ENCODE peak calls at places on chromosomes 2 and 18, in nine cellular contexts. One of them, this sample, is unnamed.

GRCh38 chr18:79558196-79559120 is 121.1 kb upstream of the CTDP1 start:
- DNase-seq in stimulated activated CD4-positive, alpha-beta T cell treated with anti-CD3 and anti-CD28 coated beads, Interleukin-12 subunit alpha, Interleukin-12 subunit beta, amount 100 ng/mL, for 48 hours: no peak
- DNase-seq in stimulated activated naive CD8-positive, alpha-beta T cell treated with anti-CD3 and anti-CD28 coated beads, Interleukin-15, Interleukin-2, amounts not matched to agents 100 U/mL and 50 U/mL, for 24 hours: no peak
- DNase-seq in substantia nigra: no peak
- DNase-seq in naive B cell: no peak
- DNase-seq in amniotic stem cell: no peak
- DNase-seq in endothelial cell: no peak
- DNase-seq in SK-MEL-5: no peak
- DNase-seq in hepatocyte: no peak
- DNase-seq in this sample: no peak

GRCh38 chr18:74715306-74715705 is 117.6 kb downstream of the ZNF407 start:
- DNase-seq in stimulated activated CD4-positive, alpha-beta T cell treated with anti-CD3 and anti-CD28 coated beads, Interleukin-12 subunit alpha, Interleukin-12 subunit beta, amount 100 ng/mL, for 48 hours: no peak
- DNase-seq in stimulated activated naive CD8-positive, alpha-beta T cell treated with anti-CD3 and anti-CD28 coated beads, Interleukin-15, Interleukin-2, amounts not matched to agents 100 U/mL and 50 U/mL, for 24 hours: no peak
- DNase-seq in substantia nigra: peak
- DNase-seq in naive B cell: no peak
- DNase-seq in amniotic stem cell: no peak
- DNase-seq in endothelial cell: no peak
- DNase-seq in SK-MEL-5: no peak
- DNase-seq in hepatocyte: no peak
- DNase-seq in this sample: no peak

GRCh38 chr18:63697261-63697660 is 5.5 kb upstream of the SERPINB11 start:
- DNase-seq in stimulated activated CD4-positive, alpha-beta T cell treated with anti-CD3 and anti-CD28 coated beads, Interleukin-12 subunit alpha, Interleukin-12 subunit beta, amount 100 ng/mL, for 48 hours: no peak
- DNase-seq in stimulated activated naive CD8-positive, alpha-beta T cell treated with anti-CD3 and anti-CD28 coated beads, Interleukin-15, Interleukin-2, amounts not matched to agents 100 U/mL and 50 U/mL, for 24 hours: no peak
- DNase-seq in substantia nigra: no peak
- DNase-seq in naive B cell: no peak
- DNase-seq in amniotic stem cell: no peak
- DNase-seq in endothelial cell: no peak
- DNase-seq in SK-MEL-5: no peak
- DNase-seq in hepatocyte: no peak
- DNase-seq in this sample: no peak

GRCh38 chr2:147449323-147450080 is 395.3 kb upstream of the ACVR2A start:
- DNase-seq in stimulated activated CD4-positive, alpha-beta T cell treated with anti-CD3 and anti-CD28 coated beads, Interleukin-12 subunit alpha, Interleukin-12 subunit beta, amount 100 ng/mL, for 48 hours: no peak
- DNase-seq in stimulated activated naive CD8-positive, alpha-beta T cell treated with anti-CD3 and anti-CD28 coated beads, Interleukin-15, Interleukin-2, amounts not matched to agents 100 U/mL and 50 U/mL, for 24 hours: no peak
- DNase-seq in substantia nigra: no peak
- DNase-seq in naive B cell: no peak
- DNase-seq in amniotic stem cell: no peak
- DNase-seq in endothelial cell: no peak
- DNase-seq in SK-MEL-5: no peak
- DNase-seq in hepatocyte: peak
- DNase-seq in this sample: peak

GRCh38 chr2:113105047-113105446 is 22.4 kb upstream of the IL1RN start:
- DNase-seq in stimulated activated CD4-positive, alpha-beta T cell treated with anti-CD3 and anti-CD28 coated beads, Interleukin-12 subunit alpha, Interleukin-12 subunit beta, amount 100 ng/mL, for 48 hours: peak
- DNase-seq in stimulated activated naive CD8-positive, alpha-beta T cell treated with anti-CD3 and anti-CD28 coated beads, Interleukin-15, Interleukin-2, amounts not matched to agents 100 U/mL and 50 U/mL, for 24 hours: peak
- DNase-seq in substantia nigra: no peak
- DNase-seq in naive B cell: no peak
- DNase-seq in amniotic stem cell: no peak
- DNase-seq in endothelial cell: no peak
- DNase-seq in SK-MEL-5: no peak
- DNase-seq in hepatocyte: no peak
- DNase-seq in this sample: no peak

GRCh38 chr18:61502472-61502871 is 169.2 kb downstream of the CDH20 start:
- DNase-seq in stimulated activated CD4-positive, alpha-beta T cell treated with anti-CD3 and anti-CD28 coated beads, Interleukin-12 subunit alpha, Interleukin-12 subunit beta, amount 100 ng/mL, for 48 hours: peak
- DNase-seq in stimulated activated naive CD8-positive, alpha-beta T cell treated with anti-CD3 and anti-CD28 coated beads, Interleukin-15, Interleukin-2, amounts not matched to agents 100 U/mL and 50 U/mL, for 24 hours: peak
- DNase-seq in substantia nigra: peak
- DNase-seq in naive B cell: no peak
- DNase-seq in amniotic stem cell: peak
- DNase-seq in endothelial cell: peak
- DNase-seq in SK-MEL-5: peak
- DNase-seq in hepatocyte: peak
- DNase-seq in this sample: peak

GRCh38 chr2:7269993-7270392 is 352.8 kb downstream of the RNF144A start:
- DNase-seq in stimulated activated CD4-positive, alpha-beta T cell treated with anti-CD3 and anti-CD28 coated beads, Interleukin-12 subunit alpha, Interleukin-12 subunit beta, amount 100 ng/mL, for 48 hours: no peak
- DNase-seq in stimulated activated naive CD8-positive, alpha-beta T cell treated with anti-CD3 and anti-CD28 coated beads, Interleukin-15, Interleukin-2, amounts not matched to agents 100 U/mL and 50 U/mL, for 24 hours: no peak
- DNase-seq in substantia nigra: no peak
- DNase-seq in naive B cell: no peak
- DNase-seq in amniotic stem cell: no peak
- DNase-seq in endothelial cell: no peak
- DNase-seq in SK-MEL-5: no peak
- DNase-seq in hepatocyte: no peak
- DNase-seq in this sample: no peak

GRCh38 chr2:234670052-234670451 is 173.2 kb upstream of the ARL4C start:
- DNase-seq in stimulated activated CD4-positive, alpha-beta T cell treated with anti-CD3 and anti-CD28 coated beads, Interleukin-12 subunit alpha, Interleukin-12 subunit beta, amount 100 ng/mL, for 48 hours: no peak
- DNase-seq in stimulated activated naive CD8-positive, alpha-beta T cell treated with anti-CD3 and anti-CD28 coated beads, Interleukin-15, Interleukin-2, amounts not matched to agents 100 U/mL and 50 U/mL, for 24 hours: no peak
- DNase-seq in substantia nigra: no peak
- DNase-seq in naive B cell: no peak
- DNase-seq in amniotic stem cell: peak
- DNase-seq in endothelial cell: no peak
- DNase-seq in SK-MEL-5: no peak
- DNase-seq in hepatocyte: no peak
- DNase-seq in this sample: no peak

GRCh38 chr2:236670235-236670620 is 100.6 kb downstream of the ACKR3 start:
- DNase-seq in stimulated activated CD4-positive, alpha-beta T cell treated with anti-CD3 and anti-CD28 coated beads, Interleukin-12 subunit alpha, Interleukin-12 subunit beta, amount 100 ng/mL, for 48 hours: no peak
- DNase-seq in stimulated activated naive CD8-positive, alpha-beta T cell treated with anti-CD3 and anti-CD28 coated beads, Interleukin-15, Interleukin-2, amounts not matched to agents 100 U/mL and 50 U/mL, for 24 hours: no peak
- DNase-seq in substantia nigra: peak
- DNase-seq in naive B cell: no peak
- DNase-seq in amniotic stem cell: no peak
- DNase-seq in endothelial cell: no peak
- DNase-seq in SK-MEL-5: no peak
- DNase-seq in hepatocyte: no peak
- DNase-seq in this sample: no peak

GRCh38 chr2:1564506-1564905 is 151.2 kb downstream of the TPO start:
- DNase-seq in stimulated activated CD4-positive, alpha-beta T cell treated with anti-CD3 and anti-CD28 coated beads, Interleukin-12 subunit alpha, Interleukin-12 subunit beta, amount 100 ng/mL, for 48 hours: no peak
- DNase-seq in stimulated activated naive CD8-positive, alpha-beta T cell treated with anti-CD3 and anti-CD28 coated beads, Interleukin-15, Interleukin-2, amounts not matched to agents 100 U/mL and 50 U/mL, for 24 hours: no peak
- DNase-seq in substantia nigra: no peak
- DNase-seq in naive B cell: no peak
- DNase-seq in amniotic stem cell: no peak
- DNase-seq in endothelial cell: no peak
- DNase-seq in SK-MEL-5: no peak
- DNase-seq in hepatocyte: no peak
- DNase-seq in this sample: no peak

GRCh38 chr2:42957109-42958035 is 165.0 kb upstream of the HAAO start:
- DNase-seq in stimulated activated CD4-positive, alpha-beta T cell treated with anti-CD3 and anti-CD28 coated beads, Interleukin-12 subunit alpha, Interleukin-12 subunit beta, amount 100 ng/mL, for 48 hours: no peak
- DNase-seq in stimulated activated naive CD8-positive, alpha-beta T cell treated with anti-CD3 and anti-CD28 coated beads, Interleukin-15, Interleukin-2, amounts not matched to agents 100 U/mL and 50 U/mL, for 24 hours: no peak
- DNase-seq in substantia nigra: no peak
- DNase-seq in naive B cell: no peak
- DNase-seq in amniotic stem cell: no peak
- DNase-seq in endothelial cell: no peak
- DNase-seq in SK-MEL-5: no peak
- DNase-seq in hepatocyte: peak
- DNase-seq in this sample: no peak

GRCh38 chr2:160928854-160929301 is 231.3 kb upstream of the TANK start:
- DNase-seq in stimulated activated CD4-positive, alpha-beta T cell treated with anti-CD3 and anti-CD28 coated beads, Interleukin-12 subunit alpha, Interleukin-12 subunit beta, amount 100 ng/mL, for 48 hours: no peak
- DNase-seq in stimulated activated naive CD8-positive, alpha-beta T cell treated with anti-CD3 and anti-CD28 coated beads, Interleukin-15, Interleukin-2, amounts not matched to agents 100 U/mL and 50 U/mL, for 24 hours: no peak
- DNase-seq in substantia nigra: no peak
- DNase-seq in naive B cell: no peak
- DNase-seq in amniotic stem cell: no peak
- DNase-seq in endothelial cell: no peak
- DNase-seq in SK-MEL-5: no peak
- DNase-seq in hepatocyte: no peak
- DNase-seq in this sample: no peak

GRCh38 chr2:159773426-159773825 is 24.6 kb downstream of the CD302 start:
- DNase-seq in stimulated activated CD4-positive, alpha-beta T cell treated with anti-CD3 and anti-CD28 coated beads, Interleukin-12 subunit alpha, Interleukin-12 subunit beta, amount 100 ng/mL, for 48 hours: no peak
- DNase-seq in stimulated activated naive CD8-positive, alpha-beta T cell treated with anti-CD3 and anti-CD28 coated beads, Interleukin-15, Interleukin-2, amounts not matched to agents 100 U/mL and 50 U/mL, for 24 hours: no peak
- DNase-seq in substantia nigra: no peak
- DNase-seq in naive B cell: no peak
- DNase-seq in amniotic stem cell: no peak
- DNase-seq in endothelial cell: no peak
- DNase-seq in SK-MEL-5: peak
- DNase-seq in hepatocyte: no peak
- DNase-seq in this sample: no peak

GRCh38 chr2:162343492-162343823 is 474 bp upstream of the GCA start:
- DNase-seq in stimulated activated CD4-positive, alpha-beta T cell treated with anti-CD3 and anti-CD28 coated beads, Interleukin-12 subunit alpha, Interleukin-12 subunit beta, amount 100 ng/mL, for 48 hours: no peak
- DNase-seq in stimulated activated naive CD8-positive, alpha-beta T cell treated with anti-CD3 and anti-CD28 coated beads, Interleukin-15, Interleukin-2, amounts not matched to agents 100 U/mL and 50 U/mL, for 24 hours: no peak
- DNase-seq in substantia nigra: no peak
- DNase-seq in naive B cell: no peak
- DNase-seq in amniotic stem cell: no peak
- DNase-seq in endothelial cell: no peak
- DNase-seq in SK-MEL-5: no peak
- DNase-seq in hepatocyte: no peak
- DNase-seq in this sample: no peak

GRCh38 chr2:204748286-204748685 is 203.0 kb downstream of the PARD3B start:
- DNase-seq in stimulated activated CD4-positive, alpha-beta T cell treated with anti-CD3 and anti-CD28 coated beads, Interleukin-12 subunit alpha, Interleukin-12 subunit beta, amount 100 ng/mL, for 48 hours: no peak
- DNase-seq in stimulated activated naive CD8-positive, alpha-beta T cell treated with anti-CD3 and anti-CD28 coated beads, Interleukin-15, Interleukin-2, amounts not matched to agents 100 U/mL and 50 U/mL, for 24 hours: no peak
- DNase-seq in substantia nigra: no peak
- DNase-seq in naive B cell: no peak
- DNase-seq in amniotic stem cell: no peak
- DNase-seq in endothelial cell: no peak
- DNase-seq in SK-MEL-5: no peak
- DNase-seq in hepatocyte: no peak
- DNase-seq in this sample: no peak

GRCh38 chr2:190996338-190996946 is 17.5 kb downstream of the STAT1 start:
- DNase-seq in stimulated activated CD4-positive, alpha-beta T cell treated with anti-CD3 and anti-CD28 coated beads, Interleukin-12 subunit alpha, Interleukin-12 subunit beta, amount 100 ng/mL, for 48 hours: no peak
- DNase-seq in stimulated activated naive CD8-positive, alpha-beta T cell treated with anti-CD3 and anti-CD28 coated beads, Interleukin-15, Interleukin-2, amounts not matched to agents 100 U/mL and 50 U/mL, for 24 hours: no peak
- DNase-seq in substantia nigra: no peak
- DNase-seq in naive B cell: peak
- DNase-seq in amniotic stem cell: no peak
- DNase-seq in endothelial cell: peak
- DNase-seq in SK-MEL-5: peak
- DNase-seq in hepatocyte: peak
- DNase-seq in this sample: peak

GRCh38 chr2:214536625-214537024 is 125.8 kb downstream of the VWC2L start:
- DNase-seq in stimulated activated CD4-positive, alpha-beta T cell treated with anti-CD3 and anti-CD28 coated beads, Interleukin-12 subunit alpha, Interleukin-12 subunit beta, amount 100 ng/mL, for 48 hours: no peak
- DNase-seq in stimulated activated naive CD8-positive, alpha-beta T cell treated with anti-CD3 and anti-CD28 coated beads, Interleukin-15, Interleukin-2, amounts not matched to agents 100 U/mL and 50 U/mL, for 24 hours: no peak
- DNase-seq in substantia nigra: no peak
- DNase-seq in naive B cell: no peak
- DNase-seq in amniotic stem cell: no peak
- DNase-seq in endothelial cell: no peak
- DNase-seq in SK-MEL-5: no peak
- DNase-seq in hepatocyte: no peak
- DNase-seq in this sample: no peak

GRCh38 chr2:152710713-152711112 is 6.5 kb downstream of the PRPF40A start:
- DNase-seq in stimulated activated CD4-positive, alpha-beta T cell treated with anti-CD3 and anti-CD28 coated beads, Interleukin-12 subunit alpha, Interleukin-12 subunit beta, amount 100 ng/mL, for 48 hours: no peak
- DNase-seq in stimulated activated naive CD8-positive, alpha-beta T cell treated with anti-CD3 and anti-CD28 coated beads, Interleukin-15, Interleukin-2, amounts not matched to agents 100 U/mL and 50 U/mL, for 24 hours: no peak
- DNase-seq in substantia nigra: no peak
- DNase-seq in naive B cell: no peak
- DNase-seq in amniotic stem cell: no peak
- DNase-seq in endothelial cell: no peak
- DNase-seq in SK-MEL-5: no peak
- DNase-seq in hepatocyte: no peak
- DNase-seq in this sample: no peak

GRCh38 chr2:53740170-53740569 is 27.4 kb upstream of the CHAC2 start:
- DNase-seq in stimulated activated CD4-positive, alpha-beta T cell treated with anti-CD3 and anti-CD28 coated beads, Interleukin-12 subunit alpha, Interleukin-12 subunit beta, amount 100 ng/mL, for 48 hours: no peak
- DNase-seq in stimulated activated naive CD8-positive, alpha-beta T cell treated with anti-CD3 and anti-CD28 coated beads, Interleukin-15, Interleukin-2, amounts not matched to agents 100 U/mL and 50 U/mL, for 24 hours: no peak
- DNase-seq in substantia nigra: no peak
- DNase-seq in naive B cell: no peak
- DNase-seq in amniotic stem cell: no peak
- DNase-seq in endothelial cell: no peak
- DNase-seq in SK-MEL-5: peak
- DNase-seq in hepatocyte: peak
- DNase-seq in this sample: peak

GRCh38 chr18:50578651-50579050 is 18.8 kb downstream of the MAPK4 start:
- DNase-seq in stimulated activated CD4-positive, alpha-beta T cell treated with anti-CD3 and anti-CD28 coated beads, Interleukin-12 subunit alpha, Interleukin-12 subunit beta, amount 100 ng/mL, for 48 hours: no peak
- DNase-seq in stimulated activated naive CD8-positive, alpha-beta T cell treated with anti-CD3 and anti-CD28 coated beads, Interleukin-15, Interleukin-2, amounts not matched to agents 100 U/mL and 50 U/mL, for 24 hours: no peak
- DNase-seq in substantia nigra: no peak
- DNase-seq in naive B cell: no peak
- DNase-seq in amniotic stem cell: no peak
- DNase-seq in endothelial cell: no peak
- DNase-seq in SK-MEL-5: no peak
- DNase-seq in hepatocyte: peak
- DNase-seq in this sample: no peak

GRCh38 chr2:200350796-200351195 is 44.3 kb downstream of the SPATS2L start:
- DNase-seq in stimulated activated CD4-positive, alpha-beta T cell treated with anti-CD3 and anti-CD28 coated beads, Interleukin-12 subunit alpha, Interleukin-12 subunit beta, amount 100 ng/mL, for 48 hours: no peak
- DNase-seq in stimulated activated naive CD8-positive, alpha-beta T cell treated with anti-CD3 and anti-CD28 coated beads, Interleukin-15, Interleukin-2, amounts not matched to agents 100 U/mL and 50 U/mL, for 24 hours: no peak
- DNase-seq in substantia nigra: no peak
- DNase-seq in naive B cell: no peak
- DNase-seq in amniotic stem cell: peak
- DNase-seq in endothelial cell: no peak
- DNase-seq in SK-MEL-5: no peak
- DNase-seq in hepatocyte: no peak
- DNase-seq in this sample: no peak

GRCh38 chr2:66930499-66931165 is 466.5 kb upstream of the ETAA1 start:
- DNase-seq in stimulated activated CD4-positive, alpha-beta T cell treated with anti-CD3 and anti-CD28 coated beads, Interleukin-12 subunit alpha, Interleukin-12 subunit beta, amount 100 ng/mL, for 48 hours: no peak
- DNase-seq in stimulated activated naive CD8-positive, alpha-beta T cell treated with anti-CD3 and anti-CD28 coated beads, Interleukin-15, Interleukin-2, amounts not matched to agents 100 U/mL and 50 U/mL, for 24 hours: no peak
- DNase-seq in substantia nigra: no peak
- DNase-seq in naive B cell: no peak
- DNase-seq in amniotic stem cell: no peak
- DNase-seq in endothelial cell: no peak
- DNase-seq in SK-MEL-5: no peak
- DNase-seq in hepatocyte: no peak
- DNase-seq in this sample: no peak

GRCh38 chr18:13011719-13012118 is 20.6 kb downstream of the CEP192 start:
- DNase-seq in stimulated activated CD4-positive, alpha-beta T cell treated with anti-CD3 and anti-CD28 coated beads, Interleukin-12 subunit alpha, Interleukin-12 subunit beta, amount 100 ng/mL, for 48 hours: no peak
- DNase-seq in stimulated activated naive CD8-positive, alpha-beta T cell treated with anti-CD3 and anti-CD28 coated beads, Interleukin-15, Interleukin-2, amounts not matched to agents 100 U/mL and 50 U/mL, for 24 hours: no peak
- DNase-seq in substantia nigra: no peak
- DNase-seq in naive B cell: no peak
- DNase-seq in amniotic stem cell: no peak
- DNase-seq in endothelial cell: no peak
- DNase-seq in SK-MEL-5: no peak
- DNase-seq in hepatocyte: no peak
- DNase-seq in this sample: no peak

GRCh38 chr2:190343500-190344274 is at the start of gene INPP1:
- DNase-seq in stimulated activated CD4-positive, alpha-beta T cell treated with anti-CD3 and anti-CD28 coated beads, Interleukin-12 subunit alpha, Interleukin-12 subunit beta, amount 100 ng/mL, for 48 hours: no peak
- DNase-seq in stimulated activated naive CD8-positive, alpha-beta T cell treated with anti-CD3 and anti-CD28 coated beads, Interleukin-15, Interleukin-2, amounts not matched to agents 100 U/mL and 50 U/mL, for 24 hours: peak
- DNase-seq in substantia nigra: peak
- DNase-seq in naive B cell: peak
- DNase-seq in amniotic stem cell: peak
- DNase-seq in endothelial cell: peak
- DNase-seq in SK-MEL-5: peak
- DNase-seq in hepatocyte: peak
- DNase-seq in this sample: peak

GRCh38 chr18:73766915-73767314 is 380.7 kb downstream of the FBXO15 start:
- DNase-seq in stimulated activated CD4-positive, alpha-beta T cell treated with anti-CD3 and anti-CD28 coated beads, Interleukin-12 subunit alpha, Interleukin-12 subunit beta, amount 100 ng/mL, for 48 hours: no peak
- DNase-seq in stimulated activated naive CD8-positive, alpha-beta T cell treated with anti-CD3 and anti-CD28 coated beads, Interleukin-15, Interleukin-2, amounts not matched to agents 100 U/mL and 50 U/mL, for 24 hours: no peak
- DNase-seq in substantia nigra: no peak
- DNase-seq in naive B cell: no peak
- DNase-seq in amniotic stem cell: no peak
- DNase-seq in endothelial cell: no peak
- DNase-seq in SK-MEL-5: no peak
- DNase-seq in hepatocyte: no peak
- DNase-seq in this sample: no peak

GRCh38 chr2:235669983-235670962 is 176.4 kb downstream of the AGAP1 start:
- DNase-seq in stimulated activated CD4-positive, alpha-beta T cell treated with anti-CD3 and anti-CD28 coated beads, Interleukin-12 subunit alpha, Interleukin-12 subunit beta, amount 100 ng/mL, for 48 hours: no peak
- DNase-seq in stimulated activated naive CD8-positive, alpha-beta T cell treated with anti-CD3 and anti-CD28 coated beads, Interleukin-15, Interleukin-2, amounts not matched to agents 100 U/mL and 50 U/mL, for 24 hours: no peak
- DNase-seq in substantia nigra: peak
- DNase-seq in naive B cell: no peak
- DNase-seq in amniotic stem cell: peak
- DNase-seq in endothelial cell: peak
- DNase-seq in SK-MEL-5: no peak
- DNase-seq in hepatocyte: peak
- DNase-seq in this sample: no peak

GRCh38 chr2:43453771-43454170 is 142.1 kb downstream of the THADA start:
- DNase-seq in stimulated activated CD4-positive, alpha-beta T cell treated with anti-CD3 and anti-CD28 coated beads, Interleukin-12 subunit alpha, Interleukin-12 subunit beta, amount 100 ng/mL, for 48 hours: no peak
- DNase-seq in stimulated activated naive CD8-positive, alpha-beta T cell treated with anti-CD3 and anti-CD28 coated beads, Interleukin-15, Interleukin-2, amounts not matched to agents 100 U/mL and 50 U/mL, for 24 hours: no peak
- DNase-seq in substantia nigra: no peak
- DNase-seq in naive B cell: no peak
- DNase-seq in amniotic stem cell: no peak
- DNase-seq in endothelial cell: no peak
- DNase-seq in SK-MEL-5: no peak
- DNase-seq in hepatocyte: no peak
- DNase-seq in this sample: no peak

GRCh38 chr2:241724975-241725870 is 9.2 kb upstream of the D2HGDH start:
- DNase-seq in stimulated activated CD4-positive, alpha-beta T cell treated with anti-CD3 and anti-CD28 coated beads, Interleukin-12 subunit alpha, Interleukin-12 subunit beta, amount 100 ng/mL, for 48 hours: no peak
- DNase-seq in stimulated activated naive CD8-positive, alpha-beta T cell treated with anti-CD3 and anti-CD28 coated beads, Interleukin-15, Interleukin-2, amounts not matched to agents 100 U/mL and 50 U/mL, for 24 hours: no peak
- DNase-seq in substantia nigra: no peak
- DNase-seq in naive B cell: no peak
- DNase-seq in amniotic stem cell: no peak
- DNase-seq in endothelial cell: no peak
- DNase-seq in SK-MEL-5: no peak
- DNase-seq in hepatocyte: no peak
- DNase-seq in this sample: no peak

GRCh38 chr2:232699110-232699509 is 2.0 kb downstream of the GIGYF2 start:
- DNase-seq in stimulated activated CD4-positive, alpha-beta T cell treated with anti-CD3 and anti-CD28 coated beads, Interleukin-12 subunit alpha, Interleukin-12 subunit beta, amount 100 ng/mL, for 48 hours: no peak
- DNase-seq in stimulated activated naive CD8-positive, alpha-beta T cell treated with anti-CD3 and anti-CD28 coated beads, Interleukin-15, Interleukin-2, amounts not matched to agents 100 U/mL and 50 U/mL, for 24 hours: no peak
- DNase-seq in substantia nigra: no peak
- DNase-seq in naive B cell: no peak
- DNase-seq in amniotic stem cell: no peak
- DNase-seq in endothelial cell: no peak
- DNase-seq in SK-MEL-5: peak
- DNase-seq in hepatocyte: no peak
- DNase-seq in this sample: no peak

GRCh38 chr18:55376387-55376786 is 211.6 kb downstream of the TCF4 start:
- DNase-seq in stimulated activated CD4-positive, alpha-beta T cell treated with anti-CD3 and anti-CD28 coated beads, Interleukin-12 subunit alpha, Interleukin-12 subunit beta, amount 100 ng/mL, for 48 hours: no peak
- DNase-seq in stimulated activated naive CD8-positive, alpha-beta T cell treated with anti-CD3 and anti-CD28 coated beads, Interleukin-15, Interleukin-2, amounts not matched to agents 100 U/mL and 50 U/mL, for 24 hours: no peak
- DNase-seq in substantia nigra: no peak
- DNase-seq in naive B cell: peak
- DNase-seq in amniotic stem cell: no peak
- DNase-seq in endothelial cell: no peak
- DNase-seq in SK-MEL-5: no peak
- DNase-seq in hepatocyte: no peak
- DNase-seq in this sample: no peak

GRCh38 chr2:108184421-108184820 is 55.3 kb upstream of the SULT1C3 start:
- DNase-seq in stimulated activated CD4-positive, alpha-beta T cell treated with anti-CD3 and anti-CD28 coated beads, Interleukin-12 subunit alpha, Interleukin-12 subunit beta, amount 100 ng/mL, for 48 hours: no peak
- DNase-seq in stimulated activated naive CD8-positive, alpha-beta T cell treated with anti-CD3 and anti-CD28 coated beads, Interleukin-15, Interleukin-2, amounts not matched to agents 100 U/mL and 50 U/mL, for 24 hours: no peak
- DNase-seq in substantia nigra: no peak
- DNase-seq in naive B cell: no peak
- DNase-seq in amniotic stem cell: no peak
- DNase-seq in endothelial cell: peak
- DNase-seq in SK-MEL-5: peak
- DNase-seq in hepatocyte: peak
- DNase-seq in this sample: peak